ENCODE peak calls at places on chromosomes 3 and 15, in eight cellular contexts. P, S, Z, C, H, T, L and V are unnamed samples.

GRCh38 chr3:84165278-84165677 is 793.5 kb upstream of the CADM2 start:
- DNase-seq in P (no peak), S (no peak), Z (no peak), C (no peak), H (no peak), T (no peak), L (no peak), V (no peak)

GRCh38 chr3:46655271-46655670 is 38.2 kb downstream of the ALS2CL start:
- DNase-seq in P (no peak), S (no peak), Z (no peak), C (no peak), H (no peak), T (no peak), L (no peak), V (no peak)

GRCh38 chr3:107969994-107970896 is 120.6 kb downstream of the CD47 start:
- DNase-seq in P (no peak), S (no peak), Z (no peak), C (peak), H (no peak), T (no peak), L (no peak), V (no peak)

GRCh38 chr3:46668591-46668990 is 24.9 kb downstream of the ALS2CL start:
- DNase-seq in P (no peak), S (no peak), Z (peak), C (no peak), H (no peak), T (no peak), L (no peak), V (no peak)

GRCh38 chr3:120678331-120678845 is 3.7 kb downstream of the HGD start:
- DNase-seq in P (peak), S (peak), Z (no peak), C (peak), H (peak), T (peak), L (no peak), V (no peak)

GRCh38 chr3:127484601-127485388 is 105.7 kb downstream of the TPRA1 start:
- DNase-seq in P (no peak), S (no peak), Z (no peak), C (peak), H (no peak), T (no peak), L (no peak), V (no peak)

GRCh38 chr3:13452490-13453335 is 27.4 kb upstream of the HDAC11 start:
- DNase-seq in P (peak), S (peak), Z (no peak), C (peak), H (peak), T (no peak), L (peak), V (no peak)

GRCh38 chr3:4410174-4410573 is 56.9 kb downstream of the SUMF1 start:
- DNase-seq in P (no peak), S (no peak), Z (no peak), C (no peak), H (no peak), T (no peak), L (no peak), V (no peak)

GRCh38 chr3:189493271-189493670 is 137.9 kb upstream of the TP63 start:
- DNase-seq in P (no peak), S (no peak), Z (no peak), C (no peak), H (no peak), T (no peak), L (no peak), V (no peak)

GRCh38 chr3:178169421-178169820 is 366.8 kb upstream of the KCNMB2 start:
- DNase-seq in P (no peak), S (no peak), Z (no peak), C (no peak), H (no peak), T (no peak), L (no peak), V (no peak)

GRCh38 chr15:78709263-78709882 is 68.4 kb upstream of the CHRNB4 start:
- DNase-seq in P (no peak), S (no peak), Z (peak), C (no peak), H (peak), T (no peak), L (peak), V (peak)
- H3K4me3 ChIP-seq in P (peak), S (peak), Z (no peak), C (no peak), H (no peak), T (no peak), L (no peak), V (no peak)

DNA sequence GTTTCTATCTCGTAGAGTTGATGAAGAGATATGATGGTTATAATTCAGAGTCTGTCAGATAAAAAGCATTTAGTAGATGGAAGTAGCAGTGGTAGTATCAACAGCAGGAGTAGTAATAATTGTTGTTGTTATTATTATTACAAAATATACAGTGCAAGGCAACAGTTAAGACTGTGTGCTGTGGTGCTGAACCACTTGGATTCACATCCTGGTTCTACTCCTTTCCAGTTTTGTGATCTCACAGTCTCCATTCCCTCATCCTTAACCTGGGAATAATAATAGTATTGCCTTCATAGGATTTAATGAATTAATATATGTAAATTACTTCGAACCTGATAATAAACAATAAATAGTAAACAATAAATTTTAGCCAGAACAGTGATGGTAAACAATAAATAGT is 37.1 kb upstream of the TSC22D2 start:
- DNase-seq in P (no peak), S (no peak), Z (no peak), C (peak), H (no peak), T (no peak), L (no peak), V (no peak)
- H3K4me3 ChIP-seq in P (peak), S (peak), Z (no peak), C (peak), H (no peak), T (no peak), L (no peak), V (no peak)

GRCh38 chr15:101267320-101268104 is 9.8 kb downstream of the SELENOS start:
- DNase-seq in P (no peak), S (peak), Z (peak), C (peak), H (no peak), T (no peak), L (no peak), V (no peak)
- H3K4me3 ChIP-seq in P (no peak), S (peak), Z (no peak), C (no peak), H (no peak), T (no peak), L (no peak), V (no peak)

DNA sequence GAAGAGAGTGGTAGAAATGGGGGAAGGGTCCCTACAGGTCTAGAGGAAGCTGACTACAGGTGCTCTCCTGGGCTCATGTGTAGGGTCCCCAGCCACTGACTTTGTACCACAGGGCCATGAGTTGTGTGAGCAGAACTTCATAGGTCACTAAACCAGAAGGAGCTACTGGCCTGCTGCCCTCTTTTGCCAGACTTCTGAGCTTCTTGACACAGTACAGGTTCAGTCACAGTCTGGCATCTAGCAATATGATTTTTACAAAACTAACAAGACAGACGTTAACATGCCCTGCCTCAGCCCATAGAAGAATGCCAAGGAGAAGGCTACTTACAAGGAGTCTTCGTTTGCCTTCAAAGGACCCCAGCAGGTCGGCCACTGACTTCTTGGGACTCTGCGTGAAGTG is 3.2 kb downstream of the CCDC80 start:
- DNase-seq in P (no peak), S (no peak), Z (no peak), C (no peak), H (no peak), T (no peak), L (no peak), V (no peak)
- H3K4me3 ChIP-seq in P (peak), S (peak), Z (peak), C (peak), H (no peak), T (no peak), L (no peak), V (no peak)

DNA sequence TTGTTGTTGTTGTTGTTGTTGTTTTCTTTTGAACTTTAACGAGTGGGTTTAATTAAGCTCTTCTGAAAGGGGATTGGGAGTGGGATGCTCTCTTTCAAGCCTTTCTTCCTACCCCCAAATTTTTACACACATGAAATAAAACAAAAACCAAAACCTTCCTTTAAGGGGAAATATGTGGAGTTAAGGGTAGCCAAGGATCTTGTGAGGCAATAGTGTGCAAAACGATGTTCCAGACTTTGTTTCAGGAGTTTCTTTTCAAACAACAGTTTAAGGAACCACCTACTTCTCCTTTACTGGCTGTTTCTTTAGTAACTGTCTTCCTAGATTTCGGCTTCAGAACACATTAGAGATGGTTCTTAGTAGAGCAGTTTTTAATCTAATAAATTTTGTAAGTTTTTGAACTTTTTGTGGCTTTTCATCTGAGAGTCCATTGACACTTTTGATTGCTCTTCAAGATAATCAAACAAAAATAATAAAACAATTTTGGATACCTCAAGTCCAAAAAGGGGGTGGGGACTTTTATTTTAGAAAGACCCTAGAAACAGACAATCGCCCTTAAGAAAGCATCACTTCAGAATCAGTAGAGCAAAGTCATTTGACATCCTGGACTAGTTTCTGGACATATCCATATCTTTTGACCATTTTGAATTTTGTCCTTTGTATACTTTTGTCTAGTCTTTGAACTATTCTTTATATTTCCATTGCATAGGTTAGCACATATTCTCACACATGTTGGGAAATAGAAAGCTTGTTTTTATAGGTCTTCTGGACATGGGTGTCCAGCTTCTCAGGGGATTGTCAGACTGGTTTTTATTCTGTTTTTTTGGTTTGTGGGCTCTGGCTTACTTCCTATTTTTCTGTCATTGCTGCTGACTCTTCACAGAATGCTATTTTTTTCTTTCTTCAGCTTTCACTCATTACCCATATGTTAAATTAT is 6.0 kb downstream of the DIPK2A start:
- DNase-seq in P (no peak), S (no peak), Z (no peak), C (no peak), H (no peak), T (no peak), L (no peak), V (no peak)
- H3K4me3 ChIP-seq in P (peak), S (no peak), Z (no peak), C (peak), H (peak), T (no peak), L (peak), V (no peak)

GRCh38 chr15:77825546-77825945 is 192.8 kb upstream of the LINGO1 start:
- DNase-seq in P (no peak), S (no peak), Z (no peak), C (no peak), H (no peak), T (no peak), L (no peak), V (no peak)

GRCh38 chr15:77827860-77828259 is 195.1 kb upstream of the LINGO1 start:
- DNase-seq in P (no peak), S (no peak), Z (no peak), C (no peak), H (no peak), T (no peak), L (no peak), V (no peak)

GRCh38 chr15:77824361-77824985 is 191.8 kb upstream of the LINGO1 start:
- DNase-seq in P (no peak), S (no peak), Z (no peak), C (no peak), H (no peak), T (no peak), L (no peak), V (no peak)

GRCh38 chr15:77825143-77825542 is 192.4 kb upstream of the LINGO1 start:
- DNase-seq in P (no peak), S (no peak), Z (no peak), C (no peak), H (no peak), T (no peak), L (no peak), V (no peak)

DNA sequence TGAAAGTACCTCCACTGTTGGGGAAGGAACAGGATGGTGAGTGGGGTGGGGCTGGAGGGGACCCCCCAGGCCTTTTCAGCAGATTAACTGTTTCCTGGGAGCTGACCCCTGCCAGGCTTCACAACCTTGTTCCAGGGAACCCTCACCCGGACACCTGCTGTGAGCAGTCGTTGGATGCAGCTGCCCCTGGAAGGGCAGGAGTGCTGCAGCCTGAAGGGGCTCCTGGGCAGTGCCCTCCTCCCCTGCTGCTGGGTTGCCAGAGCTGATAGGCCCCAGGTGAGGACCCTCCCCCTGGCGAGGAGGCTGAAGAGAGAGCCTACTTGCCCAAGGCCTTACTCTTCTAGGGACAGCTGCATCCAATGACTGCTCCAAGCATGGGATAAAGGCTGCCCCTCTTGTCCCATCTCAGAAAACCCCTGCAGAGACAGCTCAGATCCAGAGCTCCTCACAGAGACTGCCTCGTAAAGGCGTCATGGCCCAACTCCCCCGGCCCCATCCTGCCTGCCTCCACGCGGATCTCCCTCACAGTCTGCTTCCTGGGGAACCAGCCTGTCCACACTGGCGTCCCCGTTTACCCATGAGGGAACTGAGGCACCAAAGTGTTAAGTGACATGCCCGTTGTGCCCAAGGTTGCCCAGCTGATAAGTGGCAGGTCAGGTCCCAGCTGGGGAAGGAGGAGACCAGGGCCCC is 193.4 kb upstream of the LINGO1 start:
- DNase-seq in P (no peak), S (no peak), Z (no peak), C (no peak), H (no peak), T (no peak), L (no peak), V (no peak)
- H3K4me3 ChIP-seq in P (no peak), S (no peak), Z (no peak), C (no peak), H (no peak), T (no peak), L (no peak), V (no peak)

DNA sequence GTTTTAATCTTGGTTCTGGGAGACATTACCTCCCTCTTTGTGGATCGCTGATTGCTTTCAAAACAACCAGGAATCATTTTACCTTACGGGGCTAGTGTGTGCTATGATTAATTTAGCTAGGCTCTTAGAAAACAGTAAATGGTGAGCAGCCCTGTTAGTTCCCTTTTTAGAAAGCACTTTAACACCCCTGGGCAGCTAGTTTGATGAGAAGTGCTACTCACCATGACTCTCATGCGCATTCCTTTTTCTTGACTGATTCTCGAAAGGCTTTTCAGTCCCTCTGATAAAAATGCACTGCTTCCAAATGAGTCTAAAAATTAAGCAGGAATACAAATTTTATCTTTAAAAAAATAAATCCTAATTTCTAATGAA is 75.3 kb upstream of the LEKR1 start:
- DNase-seq in P (no peak), S (no peak), Z (no peak), C (peak), H (no peak), T (no peak), L (no peak), V (no peak)
- H3K4me3 ChIP-seq in P (no peak), S (peak), Z (no peak), C (no peak), H (no peak), T (no peak), L (no peak), V (no peak)

GRCh38 chr3:72175305-72175858 is 390.4 kb upstream of the PROK2 start:
- DNase-seq in P (no peak), S (no peak), Z (no peak), C (no peak), H (no peak), T (no peak), L (no peak), V (no peak)
- H3K4me3 ChIP-seq in P (no peak), S (no peak), Z (no peak), C (no peak), H (no peak), T (no peak), L (no peak), V (no peak)